ENCODE peak calls at places on chromosomes 5 and 9, in eight cellular contexts. A, H, D, P, Z, V, T and N are unnamed samples.

GRCh38 chr5:50716134-50716533 is 49.7 kb downstream of the PARP8 start:
- DNase-seq in A (no peak), H (no peak), D (no peak), P (no peak), Z (no peak), V (no peak), T (no peak), N (no peak)

GRCh38 chr5:160441352-160441781 is 19.7 kb downstream of the PTTG1 start:
- DNase-seq in A (no peak), H (no peak), D (no peak), P (no peak), Z (no peak), V (no peak), T (no peak), N (no peak)

GRCh38 chr5:68746220-68747076 is 347.4 kb upstream of the SLC30A5 start:
- DNase-seq in A (no peak), H (no peak), D (no peak), P (no peak), Z (no peak), V (no peak), T (no peak), N (no peak)

GRCh38 chr9:99103909-99104458 is 929 bp upstream of the TGFBR1 start:
- DNase-seq in A (no peak), H (no peak), D (peak), P (peak), Z (peak), V (no peak), T (peak), N (no peak)

GRCh38 chr9:79257215-79257614 is 314.6 kb upstream of the TLE4 start:
- DNase-seq in A (peak), H (no peak), D (no peak), P (no peak), Z (no peak), V (no peak), T (no peak), N (no peak)

GRCh38 chr5:173477320-173478055 is 139.0 kb downstream of the BOD1 start:
- DNase-seq in A (no peak), H (no peak), D (peak), P (no peak), Z (peak), V (no peak), T (no peak), N (no peak)

GRCh38 chr5:4576161-4576748 is 563.9 kb upstream of the ADAMTS16 start:
- DNase-seq in A (no peak), H (no peak), D (peak), P (no peak), Z (peak), V (no peak), T (no peak), N (no peak)

GRCh38 chr5:127924606-127925005 is 159.0 kb upstream of the SLC12A2 start:
- DNase-seq in A (no peak), H (no peak), D (no peak), P (no peak), Z (no peak), V (no peak), T (no peak), N (no peak)

GRCh38 chr5:56463944-56464571 is 230.9 kb upstream of the ANKRD55 start:
- DNase-seq in A (no peak), H (no peak), D (no peak), P (no peak), Z (no peak), V (no peak), T (no peak), N (no peak)

GRCh38 chr9:109456811-109457210 is 41.3 kb downstream of the PTPN3 start:
- DNase-seq in A (no peak), H (no peak), D (no peak), P (no peak), Z (no peak), V (no peak), T (no peak), N (no peak)

GRCh38 chr5:948472-949274 is 56.0 kb downstream of the TRIP13 start:
- DNase-seq in A (no peak), H (no peak), D (no peak), P (peak), Z (no peak), V (no peak), T (peak), N (no peak)

GRCh38 chr5:179344301-179345178 is 721 bp downstream of the ADAMTS2 start:
- DNase-seq in A (peak), H (peak), D (peak), P (peak), Z (peak), V (no peak), T (no peak), N (no peak)

GRCh38 chr5:148314187-148314586 is 2.0 kb downstream of the SPINK7 start:
- DNase-seq in A (no peak), H (no peak), D (no peak), P (no peak), Z (no peak), V (no peak), T (no peak), N (no peak)

GRCh38 chr5:39670391-39670790 is 245.6 kb upstream of the DAB2 start:
- DNase-seq in A (no peak), H (no peak), D (no peak), P (no peak), Z (no peak), V (no peak), T (no peak), N (no peak)

GRCh38 chr9:135506327-135507103 is 6.0 kb downstream of the MRPS2 start:
- DNase-seq in A (peak), H (no peak), D (no peak), P (no peak), Z (no peak), V (peak), T (no peak), N (no peak)

GRCh38 chr5:77463905-77464304 is 28.2 kb downstream of the WDR41 start:
- DNase-seq in A (no peak), H (no peak), D (peak), P (no peak), Z (peak), V (no peak), T (no peak), N (no peak)

GRCh38 chr9:7368410-7369292 is 430.9 kb downstream of the DMAC1 start:
- DNase-seq in A (no peak), H (peak), D (peak), P (no peak), Z (peak), V (no peak), T (no peak), N (no peak)

GRCh38 chr5:175878544-175879438 is 7.4 kb downstream of the CPLX2 start:
- DNase-seq in A (no peak), H (peak), D (no peak), P (no peak), Z (no peak), V (no peak), T (no peak), N (no peak)

GRCh38 chr5:39880985-39881384 is 456.2 kb upstream of the DAB2 start:
- DNase-seq in A (no peak), H (no peak), D (no peak), P (no peak), Z (no peak), V (no peak), T (no peak), N (no peak)

GRCh38 chr5:111374380-111374779 is 138.0 kb downstream of the STARD4 start:
- DNase-seq in A (no peak), H (no peak), D (no peak), P (no peak), Z (no peak), V (no peak), T (no peak), N (no peak)
- TF ChIP-seq CTCF in A (no peak), H (no peak), D (no peak), P (no peak), Z (no peak), V (no peak), T (no peak), N (no peak)

DNA sequence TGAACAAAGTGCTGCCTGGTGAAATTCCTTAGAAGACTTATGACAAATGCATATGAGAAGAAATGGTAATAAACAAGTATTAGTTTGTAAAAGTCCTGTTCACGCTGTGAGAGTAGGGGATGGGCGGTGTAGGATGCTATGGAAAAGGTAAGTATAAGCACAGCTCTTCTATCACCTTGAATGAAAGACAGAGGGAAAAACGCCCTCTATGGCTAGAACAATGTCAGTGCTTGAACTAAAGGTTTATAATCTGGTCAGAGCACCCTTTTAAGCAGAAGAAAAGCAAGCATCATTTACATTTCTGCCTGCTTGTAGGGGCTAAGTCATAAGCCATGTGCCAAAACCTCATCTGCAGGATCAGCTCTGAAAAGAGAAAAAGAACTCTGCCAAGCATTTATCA is 115.2 kb downstream of the LHFPL2 start:
- DNase-seq in A (no peak), H (no peak), D (peak), P (no peak), Z (peak), V (peak), T (no peak), N (no peak)
- TF ChIP-seq CTCF in A (peak), H (peak), D (peak), P (no peak), Z (peak), V (no peak), T (peak), N (no peak)

GRCh38 chr9:35448511-35448910 is 41.4 kb upstream of the RUSC2 start:
- DNase-seq in A (no peak), H (no peak), D (peak), P (no peak), Z (peak), V (no peak), T (no peak), N (no peak)

DNA sequence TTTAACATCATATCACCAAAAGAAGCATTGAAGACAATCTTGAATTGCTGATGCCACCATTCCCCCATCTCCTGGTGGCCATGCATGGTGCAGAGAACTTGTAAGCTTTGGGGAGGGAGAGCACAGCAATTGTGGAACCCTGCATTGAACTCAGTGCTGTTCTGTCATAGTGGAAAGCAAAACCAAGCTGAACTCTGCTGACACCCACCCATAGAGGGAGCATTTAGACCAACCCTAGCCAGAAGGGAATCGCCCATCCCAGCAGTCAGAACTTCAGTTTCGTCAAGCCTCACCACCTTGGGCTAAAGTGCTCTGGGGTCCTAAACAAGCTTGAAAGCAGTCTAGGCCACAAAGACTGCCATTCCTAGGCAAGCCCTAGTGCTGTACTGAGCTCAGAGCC is 37.4 kb upstream of the RUSC2 start:
- DNase-seq in A (no peak), H (no peak), D (peak), P (no peak), Z (peak), V (no peak), T (no peak), N (no peak)
- TF ChIP-seq CTCF in A (no peak), H (peak), D (peak), P (no peak), Z (peak), V (no peak), T (no peak), N (no peak)

DNA sequence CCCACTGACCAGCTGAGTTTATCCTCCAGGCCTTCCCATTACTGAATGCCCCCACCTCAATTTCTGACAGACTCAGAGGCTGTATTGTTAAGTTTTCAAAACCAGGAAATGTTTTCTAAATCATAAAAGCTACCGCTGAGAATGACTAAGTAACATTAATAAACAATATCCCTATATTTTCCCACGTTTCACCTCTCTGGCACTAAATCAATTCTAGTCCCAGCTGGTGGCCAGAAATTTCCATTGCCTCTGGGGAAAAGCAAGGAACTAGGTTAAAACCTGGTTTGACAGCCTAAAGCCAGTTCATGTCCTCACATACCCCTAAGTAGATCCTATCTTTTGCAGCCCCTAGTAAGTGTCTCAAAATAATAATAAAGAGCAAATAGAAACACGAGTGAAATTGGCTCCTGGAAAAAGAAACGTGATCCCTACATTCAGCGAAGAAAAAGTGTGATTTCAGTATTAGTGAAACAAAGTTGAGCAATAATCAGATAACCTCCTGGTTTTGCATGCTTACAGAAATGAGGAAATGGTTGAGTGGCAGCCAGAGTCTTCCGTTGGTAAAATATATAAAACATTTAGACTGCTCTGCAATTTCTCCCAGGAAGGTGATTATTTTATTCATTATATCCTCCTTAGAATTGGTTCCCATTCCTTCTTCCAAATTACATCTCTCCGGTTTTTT is 110.9 kb downstream of the ESM1 start:
- DNase-seq in A (no peak), H (no peak), D (peak), P (no peak), Z (peak), V (no peak), T (no peak), N (no peak)
- TF ChIP-seq CTCF in A (no peak), H (no peak), D (no peak), P (no peak), Z (no peak), V (no peak), T (no peak), N (no peak)

GRCh38 chr5:9283473-9283872 is 262.4 kb downstream of the SEMA5A start:
- DNase-seq in A (no peak), H (no peak), D (no peak), P (no peak), Z (no peak), V (no peak), T (no peak), N (no peak)
- TF ChIP-seq CTCF in A (no peak), H (no peak), D (no peak), P (no peak), Z (peak), V (no peak), T (no peak), N (no peak)